ENCODE peak calls at places on chromosomes 4 and X, in six cellular contexts. W is neural progenitor cell, F is hepatocyte, Y is mesendoderm, U is IMR-90, J is fibroblast of lung. L is an unnamed sample.

GRCh38 chrX:110846071-110846470 is 50.5 kb upstream of the CHRDL1 start:
- DNase-seq in W (no peak), F (no peak), Y (no peak), U (no peak), J (peak), L (no peak)

GRCh38 chrX:17814557-17814956 is 46.5 kb downstream of the RAI2 start:
- DNase-seq in W (no peak), F (no peak), Y (no peak), U (peak), J (peak), L (peak)

GRCh38 chr4:8544741-8545438 is 35.3 kb upstream of the GPR78 start:
- DNase-seq in W (no peak), F (no peak), Y (no peak), U (no peak), J (no peak), L (no peak)

GRCh38 chrX:65723706-65724105 is 56.3 kb downstream of the MSN start:
- DNase-seq in W (no peak), F (no peak), Y (no peak), U (peak), J (no peak), L (no peak)

GRCh38 chrX:49192722-49193328 is 6.7 kb upstream of the PRICKLE3 start:
- DNase-seq in W (peak), F (no peak), Y (peak), U (peak), J (peak), L (no peak)

GRCh38 chrX:644304-645023 is 13.9 kb downstream of the SHOX start:
- DNase-seq in W (peak), F (no peak), Y (no peak), U (no peak), J (no peak), L (no peak)

GRCh38 chr4:142405021-142405991 is 440.8 kb downstream of the INPP4B start:
- DNase-seq in W (peak), F (peak), Y (peak), U (peak), J (peak), L (peak)

GRCh38 chr4:186296481-186296880 is 30.5 kb downstream of the F11 start:
- DNase-seq in W (no peak), F (no peak), Y (no peak), U (no peak), J (no peak), L (no peak)

GRCh38 chr4:136383126-136383525 is 1149.2 kb downstream of the PCDH18 start:
- DNase-seq in W (no peak), F (no peak), Y (no peak), U (peak), J (peak), L (no peak)

GRCh38 chr4:114472269-114473032 is 126.2 kb upstream of the UGT8 start:
- DNase-seq in W (no peak), F (no peak), Y (no peak), U (no peak), J (no peak), L (no peak)

GRCh38 chrX:45360571-45360970 is 159.9 kb upstream of the DIPK2B start:
- DNase-seq in W (no peak), F (no peak), Y (no peak), U (no peak), J (no peak), L (peak)

GRCh38 chrX:68146054-68146453 is 287.2 kb downstream of the OPHN1 start:
- DNase-seq in W (peak), F (peak), Y (peak), U (peak), J (peak), L (peak)

GRCh38 chr4:108574402-108574801 is 46.0 kb upstream of the RPL34 start:
- DNase-seq in W (peak), F (no peak), Y (no peak), U (no peak), J (no peak), L (no peak)

GRCh38 chr4:2177443-2178093 is 64.4 kb downstream of the HAUS3 start:
- DNase-seq in W (peak), F (no peak), Y (peak), U (no peak), J (no peak), L (no peak)

GRCh38 chr4:173040200-173040599 is 128.4 kb upstream of the GALNT7 start:
- DNase-seq in W (peak), F (no peak), Y (peak), U (peak), J (peak), L (no peak)

GRCh38 chrX:150084474-150085229 is 146.4 kb upstream of the EOLA2 start:
- DNase-seq in W (no peak), F (no peak), Y (no peak), U (peak), J (peak), L (peak)

GRCh38 chr4:24921491-24921890 is 8.6 kb upstream of the CCDC149 start:
- DNase-seq in W (no peak), F (no peak), Y (no peak), U (no peak), J (no peak), L (no peak)

GRCh38 chr4:24922416-24922815 is 9.6 kb upstream of the CCDC149 start:
- DNase-seq in W (no peak), F (no peak), Y (no peak), U (peak), J (peak), L (no peak)

GRCh38 chr4:24924309-24924781 is 11.5 kb upstream of the CCDC149 start:
- DNase-seq in W (no peak), F (peak), Y (no peak), U (peak), J (peak), L (peak)

GRCh38 chr4:24922988-24923387 is 10.1 kb upstream of the CCDC149 start:
- DNase-seq in W (no peak), F (no peak), Y (no peak), U (no peak), J (no peak), L (no peak)

DNA sequence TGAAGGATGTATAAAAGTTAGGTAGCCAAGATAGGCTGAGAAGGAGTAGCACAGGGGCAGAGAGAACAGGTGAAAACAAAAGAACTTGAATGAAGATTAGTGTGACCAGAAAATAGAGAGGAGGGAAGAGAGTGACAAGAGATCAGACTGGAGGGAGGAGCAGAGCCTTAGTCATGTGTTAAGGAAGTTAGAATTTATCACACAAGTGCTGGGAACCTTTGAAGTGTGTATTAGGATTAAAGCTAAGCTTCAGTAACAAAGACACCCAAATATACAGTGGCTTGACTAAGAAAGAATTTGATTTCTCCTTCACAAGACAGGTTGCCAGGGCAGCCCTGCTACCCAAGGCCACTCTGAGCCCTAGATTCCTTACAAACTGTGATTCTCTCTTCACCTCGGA is 10.7 kb upstream of the CCDC149 start:
- DNase-seq in W (no peak), F (no peak), Y (peak), U (no peak), J (no peak), L (no peak)
- H3K27ac ChIP-seq in W (no peak), F (no peak), Y (no peak), U (no peak), J (peak), L (no peak)

GRCh38 chr4:188053302-188053701 is 56.1 kb downstream of the TRIML2 start:
- DNase-seq in W (peak), F (no peak), Y (peak), U (no peak), J (no peak), L (no peak)
- H3K4me2 ChIP-seq in W (no peak), F (no peak), Y (no peak), U (no peak), J (no peak), L (no peak)

DNA sequence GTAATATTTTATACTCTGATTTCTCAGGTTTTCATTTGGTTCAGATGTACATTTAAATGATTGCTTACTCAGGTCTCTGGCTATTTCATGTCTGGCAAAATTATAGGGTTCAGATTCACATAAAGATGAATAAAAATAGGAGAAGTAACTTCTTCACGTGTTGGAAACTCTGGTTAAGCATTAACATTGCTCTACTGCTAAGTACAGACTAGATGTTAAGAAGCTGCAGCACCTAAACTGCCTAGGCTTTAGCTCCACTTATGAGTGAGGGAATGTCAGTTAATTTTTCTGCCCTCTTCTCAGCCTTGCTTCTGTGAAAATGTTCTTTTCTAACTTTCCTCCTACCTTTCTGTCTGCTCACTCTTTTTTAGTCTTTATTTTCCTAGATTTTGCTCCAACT is 361.2 kb downstream of the ARAP2 start:
- DNase-seq in W (no peak), F (no peak), Y (no peak), U (no peak), J (no peak), L (no peak)
- H3K27ac ChIP-seq in W (no peak), F (no peak), Y (no peak), U (no peak), J (no peak), L (no peak)

GRCh38 chrX:147846676-147847075 is 65.0 kb upstream of the FMR1 start:
- DNase-seq in W (no peak), F (no peak), Y (no peak), U (no peak), J (no peak), L (no peak)
- H3K4me2 ChIP-seq in W (no peak), F (peak), Y (no peak), U (no peak), J (no peak), L (no peak)